ENCODE peak calls at places on chromosomes 7 and 10, in four cellular contexts. One of them, this sample, is unnamed.

GRCh38 chr10:119292968-119293367 is 85.6 kb downstream of the GRK5 start:
- DNase-seq in HepG2: no peak
- DNase-seq in K562: no peak
- DNase-seq in WTC11: no peak
- DNase-seq in this sample: no peak

GRCh38 chr7:99504281-99504602 is 220 bp upstream of the ZKSCAN5 start:
- DNase-seq in HepG2: peak
- DNase-seq in K562: no peak
- DNase-seq in WTC11: peak
- DNase-seq in this sample: peak

GRCh38 chr10:124827474-124827873 is 25.9 kb downstream of the ABRAXAS2 start:
- DNase-seq in HepG2: peak
- DNase-seq in K562: peak
- DNase-seq in WTC11: no peak
- DNase-seq in this sample: peak

GRCh38 chr7:151251328-151251925 is 2.9 kb upstream of the SMARCD3 start:
- DNase-seq in HepG2: no peak
- DNase-seq in K562: peak
- DNase-seq in WTC11: no peak
- DNase-seq in this sample: peak

GRCh38 chr10:12513003-12513365 is 163.6 kb downstream of the CAMK1D start:
- DNase-seq in HepG2: no peak
- DNase-seq in K562: no peak
- DNase-seq in WTC11: no peak
- DNase-seq in this sample: no peak

GRCh38 chr10:92486637-92487036 is 87.3 kb downstream of the IDE start:
- DNase-seq in HepG2: no peak
- DNase-seq in K562: peak
- DNase-seq in WTC11: no peak
- DNase-seq in this sample: no peak

GRCh38 chr7:4131043-4131442 is 551.1 kb upstream of the FOXK1 start:
- DNase-seq in HepG2: no peak
- DNase-seq in K562: no peak
- DNase-seq in WTC11: peak
- DNase-seq in this sample: no peak

GRCh38 chr10:126133906-126134703 is 237.7 kb downstream of the FANK1 start:
- DNase-seq in HepG2: no peak
- DNase-seq in K562: no peak
- DNase-seq in WTC11: no peak
- DNase-seq in this sample: no peak

GRCh38 chr10:124210263-124210662 is 116.9 kb upstream of the CHST15 start:
- DNase-seq in HepG2: no peak
- DNase-seq in K562: no peak
- DNase-seq in WTC11: no peak
- DNase-seq in this sample: no peak

GRCh38 chr7:11835260-11835659 is 3.3 kb upstream of the THSD7A start:
- DNase-seq in HepG2: no peak
- DNase-seq in K562: no peak
- DNase-seq in WTC11: no peak
- DNase-seq in this sample: peak

GRCh38 chr7:51288896-51289607 is 27.6 kb downstream of the COBL start:
- DNase-seq in HepG2: no peak
- DNase-seq in K562: no peak
- DNase-seq in WTC11: no peak
- DNase-seq in this sample: no peak
- TF ChIP-seq FOXJ3 in HepG2: no peak
- TF ChIP-seq FOXJ3 in K562: no peak
- TF ChIP-seq FOXJ3 in WTC11: no peak
- TF ChIP-seq FOXJ3 in this sample: no peak

DNA sequence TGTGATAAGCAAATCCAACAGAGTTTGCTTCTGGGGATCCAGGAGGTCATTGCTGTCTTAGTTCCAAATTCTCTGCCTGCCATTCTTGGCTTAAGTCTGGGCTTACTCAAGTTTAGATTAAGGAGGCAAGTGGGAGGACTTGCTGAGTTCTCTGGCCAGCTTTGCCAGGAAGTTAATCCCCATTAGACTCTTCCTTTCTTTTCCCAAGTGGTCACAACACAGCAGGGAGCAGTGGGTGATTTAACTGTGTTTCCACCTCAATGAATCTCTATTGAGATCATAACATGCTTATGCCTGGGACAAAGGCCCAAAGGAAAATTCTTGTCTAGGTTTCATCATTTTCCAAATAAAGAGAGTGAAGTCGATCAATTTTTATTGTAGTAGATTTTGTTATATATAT is 1159.5 kb downstream of the SORCS3 start:
- DNase-seq in HepG2: no peak
- DNase-seq in K562: no peak
- DNase-seq in WTC11: no peak
- DNase-seq in this sample: no peak
- TF ChIP-seq FOXJ3 in HepG2: no peak
- TF ChIP-seq FOXJ3 in K562: no peak
- TF ChIP-seq FOXJ3 in WTC11: no peak
- TF ChIP-seq FOXJ3 in this sample: no peak

DNA sequence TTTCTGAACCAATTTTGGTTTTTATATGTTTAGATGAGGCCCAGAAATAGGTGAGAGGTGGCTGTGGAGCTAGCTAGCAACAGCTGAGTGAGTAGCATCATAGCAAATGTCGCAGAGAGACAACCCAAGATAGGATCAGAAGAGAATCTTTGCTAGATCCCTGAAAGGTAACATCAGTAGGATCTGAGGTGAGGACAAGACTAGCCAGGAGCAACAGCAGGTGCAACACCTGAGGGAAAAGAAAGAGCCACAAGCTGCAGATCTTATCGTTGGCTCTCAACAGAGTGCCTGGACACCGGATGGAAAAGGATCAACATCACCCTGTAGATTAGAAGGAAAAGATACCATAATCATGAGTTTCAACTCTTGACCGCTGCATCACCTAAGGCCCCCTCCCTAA is 4.4 kb downstream of the ST8SIA6 start:
- DNase-seq in HepG2: no peak
- DNase-seq in K562: no peak
- DNase-seq in WTC11: no peak
- DNase-seq in this sample: no peak
- TF ChIP-seq FOXJ3 in HepG2: no peak
- TF ChIP-seq FOXJ3 in K562: no peak
- TF ChIP-seq FOXJ3 in WTC11: no peak
- TF ChIP-seq FOXJ3 in this sample: no peak

DNA sequence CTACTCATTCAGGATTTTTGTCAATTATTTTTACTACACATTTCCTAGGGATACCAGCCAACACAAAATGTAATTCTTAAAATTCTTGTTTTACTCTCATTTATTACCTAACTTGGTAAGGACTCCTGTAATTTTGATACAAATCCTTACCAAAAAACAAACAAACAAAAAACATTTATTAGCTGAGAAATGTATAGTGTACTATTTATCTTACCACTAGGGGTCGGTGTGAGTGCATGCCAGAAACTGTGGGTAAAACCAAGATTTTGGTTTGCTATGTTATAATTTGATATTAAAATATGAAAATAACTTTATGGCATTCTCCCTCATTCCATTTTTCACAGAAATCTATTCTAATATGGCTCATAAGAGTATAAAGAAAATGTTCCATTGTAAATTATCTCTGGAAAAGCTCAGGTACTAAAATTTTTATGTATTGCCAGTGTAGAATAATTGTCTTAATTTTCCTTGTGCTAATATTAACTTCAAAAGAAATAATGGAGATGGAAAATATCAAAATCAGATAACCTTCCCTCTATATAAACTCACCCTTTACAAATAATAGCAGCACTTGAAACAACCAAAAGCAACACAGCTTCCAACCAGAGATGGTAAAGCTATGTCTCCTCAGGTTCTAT is 290.8 kb upstream of the PCDH15 start:
- DNase-seq in HepG2: no peak
- DNase-seq in K562: peak
- DNase-seq in WTC11: no peak
- DNase-seq in this sample: peak
- TF ChIP-seq FOXJ3 in HepG2: no peak
- TF ChIP-seq FOXJ3 in K562: no peak
- TF ChIP-seq FOXJ3 in WTC11: no peak
- TF ChIP-seq FOXJ3 in this sample: no peak

GRCh38 chr7:79653136-79653631 is 199.7 kb upstream of the MAGI2 start:
- DNase-seq in HepG2: no peak
- DNase-seq in K562: no peak
- DNase-seq in WTC11: no peak
- DNase-seq in this sample: no peak
- TF ChIP-seq FOXJ3 in HepG2: no peak
- TF ChIP-seq FOXJ3 in K562: no peak
- TF ChIP-seq FOXJ3 in WTC11: no peak
- TF ChIP-seq FOXJ3 in this sample: no peak

GRCh38 chr7:875051-875450 is 1.3 kb upstream of the GET4 start:
- DNase-seq in HepG2: no peak
- DNase-seq in K562: no peak
- DNase-seq in WTC11: no peak
- DNase-seq in this sample: no peak
- TF ChIP-seq FOXJ3 in HepG2: no peak
- TF ChIP-seq FOXJ3 in K562: no peak
- TF ChIP-seq FOXJ3 in WTC11: no peak
- TF ChIP-seq FOXJ3 in this sample: no peak

GRCh38 chr7:55526329-55526728 is 46.0 kb downstream of the VOPP1 start:
- DNase-seq in HepG2: no peak
- DNase-seq in K562: no peak
- DNase-seq in WTC11: no peak
- DNase-seq in this sample: no peak
- TF ChIP-seq FOXJ3 in HepG2: no peak
- TF ChIP-seq FOXJ3 in K562: no peak
- TF ChIP-seq FOXJ3 in WTC11: no peak
- TF ChIP-seq FOXJ3 in this sample: no peak

DNA sequence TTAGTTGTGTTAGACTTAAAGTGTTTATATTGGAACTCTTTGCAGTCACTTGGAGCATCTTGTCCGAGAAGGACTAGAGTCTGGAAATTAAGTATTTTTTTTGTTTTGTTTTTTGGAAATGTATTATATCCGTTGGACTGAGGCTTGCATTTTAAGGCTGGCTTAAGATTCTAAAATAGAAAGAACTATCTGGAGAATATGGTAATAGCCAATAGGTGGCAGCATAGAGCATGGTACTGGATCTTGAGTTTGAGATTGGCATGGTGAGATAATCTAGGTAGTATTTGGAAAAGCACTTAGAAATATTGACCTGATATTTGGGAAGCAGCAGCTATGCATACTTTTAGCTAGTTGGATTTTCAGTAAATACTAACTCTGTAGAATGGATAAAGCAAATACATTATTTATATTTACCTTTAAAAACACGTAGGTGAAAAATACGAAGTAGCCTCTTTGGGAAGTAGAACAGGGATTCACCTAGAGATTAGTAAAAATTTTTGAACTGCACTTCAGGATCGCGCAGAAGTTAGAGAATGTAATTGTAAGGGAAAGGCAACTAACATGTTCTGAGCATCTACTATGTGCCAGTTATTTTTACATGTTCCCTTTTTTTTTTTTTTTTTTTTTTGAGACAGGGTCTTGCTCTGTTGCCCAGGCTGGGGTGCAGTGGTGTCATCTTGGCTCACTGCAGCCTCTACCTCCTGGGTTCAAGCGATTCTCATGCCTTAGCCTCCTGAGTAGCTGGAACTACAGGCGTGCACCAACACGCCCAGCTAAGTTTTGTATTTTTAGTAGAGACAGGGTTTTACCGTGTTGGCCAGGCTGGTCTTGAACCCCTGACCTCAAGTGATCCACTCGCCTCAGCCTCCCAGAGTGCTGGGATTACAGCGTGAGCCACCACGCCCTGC is 78.6 kb downstream of the LCOR start:
- DNase-seq in HepG2: peak
- DNase-seq in K562: peak
- DNase-seq in WTC11: no peak
- DNase-seq in this sample: peak
- TF ChIP-seq FOXJ3 in HepG2: no peak
- TF ChIP-seq FOXJ3 in K562: no peak
- TF ChIP-seq FOXJ3 in WTC11: no peak
- TF ChIP-seq FOXJ3 in this sample: no peak

GRCh38 chr7:148288592-148289151 is 301.9 kb upstream of the C7orf33 start:
- DNase-seq in HepG2: no peak
- DNase-seq in K562: no peak
- DNase-seq in WTC11: no peak
- DNase-seq in this sample: no peak

GRCh38 chr7:148289630-148290029 is 300.9 kb upstream of the C7orf33 start:
- DNase-seq in HepG2: no peak
- DNase-seq in K562: no peak
- DNase-seq in WTC11: no peak
- DNase-seq in this sample: no peak

GRCh38 chr7:148287538-148287937 is 303.0 kb upstream of the C7orf33 start:
- DNase-seq in HepG2: no peak
- DNase-seq in K562: no peak
- DNase-seq in WTC11: no peak
- DNase-seq in this sample: no peak

GRCh38 chr7:148290451-148291005 is 300.0 kb upstream of the C7orf33 start:
- DNase-seq in HepG2: no peak
- DNase-seq in K562: no peak
- DNase-seq in WTC11: no peak
- DNase-seq in this sample: no peak

DNA sequence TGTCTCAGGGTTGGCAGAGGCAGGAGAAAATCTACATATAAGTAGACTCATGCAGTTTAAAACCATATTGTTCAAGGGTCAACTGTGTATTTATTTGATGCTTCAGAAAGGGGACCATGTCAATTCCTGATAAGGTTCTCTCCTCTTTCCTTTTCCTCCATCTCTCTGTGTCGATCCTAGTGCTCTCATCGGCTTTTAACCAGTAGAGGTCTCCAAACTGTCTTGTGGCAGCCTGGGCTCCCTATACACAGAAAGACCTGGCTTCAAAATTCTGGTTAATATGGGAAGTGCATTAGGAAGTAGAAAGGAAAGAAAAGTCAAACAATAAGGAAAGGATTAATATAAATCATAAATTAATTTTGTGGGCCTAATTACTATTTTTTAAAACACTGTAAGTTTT is 304.4 kb upstream of the C7orf33 start:
- DNase-seq in HepG2: peak
- DNase-seq in K562: peak
- DNase-seq in WTC11: no peak
- DNase-seq in this sample: peak
- TF ChIP-seq FOXJ3 in HepG2: no peak
- TF ChIP-seq FOXJ3 in K562: no peak
- TF ChIP-seq FOXJ3 in WTC11: no peak
- TF ChIP-seq FOXJ3 in this sample: no peak

GRCh38 chr7:18778594-18778993 is 283.0 kb downstream of the HDAC9 start:
- DNase-seq in HepG2: no peak
- DNase-seq in K562: no peak
- DNase-seq in WTC11: no peak
- DNase-seq in this sample: no peak
- TF ChIP-seq FOXJ3 in HepG2: no peak
- TF ChIP-seq FOXJ3 in K562: no peak
- TF ChIP-seq FOXJ3 in WTC11: no peak
- TF ChIP-seq FOXJ3 in this sample: no peak